ENCODE peak calls at places on chromosomes 11 and 22, in eight cellular contexts. I is EH, V is OCI-M1, U is adipocyte, A is activated gamma-delta T cell treated with Interleukin-2 at 50 U/mL for 16 hours, S is HS-5, X is AML-193, P is AG04450. K is an unnamed sample.
A peak's percentile ranks its signal among the peaks of the same experiment; 100 is the strongest.

GRCh38 chr22:37230673-37231405 is 13.2 kb downstream of the RAC2 start:
- DNase-seq in I (no peak), V (no peak), U (no peak), A (peak; percentile 44), S (no peak), X (no peak), P (no peak), K (peak; percentile 82)

GRCh38 chr22:48857202-48857805 is 970.4 kb downstream of the BRD1 start:
- DNase-seq in I (no peak), V (no peak), U (no peak), A (no peak), S (no peak), X (no peak), P (no peak), K (no peak)

GRCh38 chr11:113084297-113084696 is 123.1 kb downstream of the NCAM1 start:
- DNase-seq in I (no peak), V (no peak), U (no peak), A (no peak), S (no peak), X (no peak), P (no peak), K (no peak)

GRCh38 chr22:48503035-48503625 is 1324.5 kb downstream of the BRD1 start:
- DNase-seq in I (no peak), V (no peak), U (no peak), A (no peak), S (no peak), X (no peak), P (no peak), K (no peak)

GRCh38 chr11:61026121-61027031 is 54.9 kb downstream of the CD6 start:
- DNase-seq in I (no peak), V (peak; percentile 19), U (no peak), A (peak; percentile 44), S (no peak), X (no peak), P (no peak), K (peak; percentile 50)

GRCh38 chr11:110883266-110883665 is 171.0 kb upstream of the ARHGAP20 start:
- DNase-seq in I (no peak), V (no peak), U (peak; percentile 79), A (no peak), S (peak; percentile 14), X (no peak), P (no peak), K (no peak)

GRCh38 chr22:40922484-40923303 is 28.5 kb upstream of the RBX1 start:
- DNase-seq in I (peak; percentile 71), V (peak; percentile 82), U (peak; percentile 89), A (no peak), S (peak; percentile 39), X (peak; percentile 72), P (peak; percentile 41), K (peak; percentile 14)

GRCh38 chr22:45263790-45264269 is 20.9 kb upstream of the UPK3A start:
- DNase-seq in I (peak; percentile 86), V (peak; percentile 75), U (peak; percentile 82), A (no peak), S (peak; percentile 26), X (peak; percentile 75), P (peak; percentile 34), K (no peak)

GRCh38 chr11:92266821-92267220 is 42.2 kb downstream of the FAT3 start:
- DNase-seq in I (no peak), V (no peak), U (no peak), A (no peak), S (no peak), X (no peak), P (no peak), K (no peak)

GRCh38 chr11:19506803-19507466 is 205.7 kb upstream of the NAV2 start:
- DNase-seq in I (no peak), V (no peak), U (no peak), A (no peak), S (no peak), X (no peak), P (no peak), K (no peak)

GRCh38 chr11:63667993-63668392 is 3.2 kb downstream of the ATL3 start:
- DNase-seq in I (peak; percentile 96), V (no peak), U (peak; percentile 91), A (no peak), S (peak; percentile 97), X (no peak), P (peak; percentile 81), K (no peak)

GRCh38 chr11:110992481-110992880 is 253.0 kb upstream of the POU2AF2 start:
- DNase-seq in I (no peak), V (no peak), U (no peak), A (no peak), S (no peak), X (no peak), P (no peak), K (no peak)

GRCh38 chr22:21026783-21027692 is 5.3 kb downstream of the SLC7A4 start:
- DNase-seq in I (peak; percentile 74), V (no peak), U (peak; percentile 66), A (no peak), S (no peak), X (no peak), P (peak; percentile 29), K (no peak)

GRCh38 chr22:26579331-26579886 is 10.5 kb downstream of the TPST2 start:
- DNase-seq in I (no peak), V (no peak), U (no peak), A (peak; percentile 59), S (no peak), X (peak; percentile 41), P (no peak), K (peak; percentile 68)

GRCh38 chr11:12198261-12198925 is 88.0 kb downstream of the MICAL2 start:
- DNase-seq in I (no peak), V (no peak), U (no peak), A (no peak), S (no peak), X (no peak), P (no peak), K (no peak)

GRCh38 chr11:59610289-59610688 is 5.3 kb downstream of the OSBP start:
- DNase-seq in I (no peak), V (no peak), U (no peak), A (no peak), S (no peak), X (no peak), P (no peak), K (peak; percentile 11)

GRCh38 chr22:42577623-42578240 is 24.0 kb downstream of the SERHL2 start:
- DNase-seq in I (no peak), V (no peak), U (no peak), A (no peak), S (no peak), X (no peak), P (no peak), K (no peak)

GRCh38 chr11:2666828-2667570 is 32.8 kb downstream of the KCNQ1OT1 start:
- DNase-seq in I (no peak), V (no peak), U (peak; percentile 35), A (no peak), S (no peak), X (no peak), P (no peak), K (no peak)

GRCh38 chr11:94956963-94957362 is 16.4 kb downstream of the CWC15 start:
- DNase-seq in I (no peak), V (no peak), U (no peak), A (no peak), S (no peak), X (no peak), P (no peak), K (no peak)

GRCh38 chr22:33271390-33272161 is 213.4 kb upstream of the SYN3 start:
- DNase-seq in I (peak; percentile 5), V (no peak), U (peak; percentile 46), A (no peak), S (no peak), X (no peak), P (no peak), K (no peak)

GRCh38 chr22:49623715-49624114 is 204.0 kb downstream of the BRD1 start:
- DNase-seq in I (no peak), V (no peak), U (no peak), A (no peak), S (no peak), X (no peak), P (no peak), K (no peak)

GRCh38 chr11:74538680-74539079 is 45.2 kb upstream of the LIPT2 start:
- DNase-seq in I (peak; percentile 19), V (no peak), U (peak; percentile 67), A (no peak), S (no peak), X (no peak), P (no peak), K (no peak)

GRCh38 chr11:13223112-13223511 is 54.5 kb upstream of the BMAL1 start:
- DNase-seq in I (no peak), V (no peak), U (no peak), A (no peak), S (no peak), X (no peak), P (no peak), K (no peak)

GRCh38 chr11:1864216-1864615 is 11.3 kb downstream of the LSP1 start:
- DNase-seq in I (peak; percentile 52), V (no peak), U (peak; percentile 41), A (no peak), S (no peak), X (no peak), P (no peak), K (no peak)

GRCh38 chr11:47394050-47394321 is 14.4 kb upstream of the SLC39A13 start:
- DNase-seq in I (no peak), V (no peak), U (no peak), A (no peak), S (no peak), X (no peak), P (no peak), K (no peak)

GRCh38 chr11:73196576-73196975 is 21.5 kb upstream of the P2RY2 start:
- DNase-seq in I (no peak), V (no peak), U (no peak), A (no peak), S (no peak), X (no peak), P (no peak), K (no peak)

GRCh38 chr11:72828081-72828567 is 13.9 kb downstream of the ATG16L2 start:
- DNase-seq in I (peak; percentile 44), V (no peak), U (no peak), A (no peak), S (no peak), X (no peak), P (no peak), K (no peak)

GRCh38 chr22:48968201-48968959 is 859.3 kb downstream of the BRD1 start:
- DNase-seq in I (no peak), V (no peak), U (no peak), A (no peak), S (no peak), X (no peak), P (no peak), K (peak; percentile 19)

GRCh38 chr11:84130646-84131427 is 844.7 kb upstream of the CCDC90B start:
- DNase-seq in I (no peak), V (no peak), U (no peak), A (no peak), S (no peak), X (no peak), P (no peak), K (no peak)

GRCh38 chr11:79097279-79097875 is 343.5 kb downstream of the TENM4 start:
- DNase-seq in I (peak; percentile 8), V (no peak), U (no peak), A (no peak), S (no peak), X (no peak), P (no peak), K (no peak)

GRCh38 chr11:36748856-36749255 is 150.8 kb upstream of the RAG2 start:
- DNase-seq in I (no peak), V (no peak), U (no peak), A (no peak), S (peak; percentile 11), X (no peak), P (no peak), K (no peak)

GRCh38 chr22:41563051-41563711 is 2.4 kb downstream of the CSDC2 start:
- DNase-seq in I (peak; percentile 95), V (no peak), U (peak; percentile 73), A (no peak), S (peak; percentile 68), X (no peak), P (no peak), K (no peak)

GRCh38 chr22:21726650-21727049 is 8.9 kb downstream of the YPEL1 start:
- DNase-seq in I (peak; percentile 20), V (peak; percentile 70), U (no peak), A (peak; percentile 50), S (no peak), X (no peak), P (no peak), K (peak; percentile 44)

GRCh38 chr22:23858484-23858815 is 775 bp downstream of the SLC2A11 start:
- DNase-seq in I (no peak), V (no peak), U (no peak), A (no peak), S (no peak), X (no peak), P (no peak), K (no peak)

K was measured in stimulated activated naive CD8-positive, alpha-beta T cell treated with anti-CD3 and anti-CD28 coated beads, Interleukin-15, amount 100 ng/mL, for 72 hours.